ENCODE peak calls at places on chromosomes 5 and 9, in eight cellular contexts. L, U, N, X, D, M, G and P are unnamed samples.

GRCh38 chr5:66551338-66551737 is 44.9 kb upstream of the MAST4 start:
- DNase-seq in L (peak; percentile 23), U (no peak), N (no peak), X (no peak), D (no peak), M (no peak), G (no peak), P (no peak)

GRCh38 chr5:125412051-125412560 is 665.7 kb upstream of the ZNF608 start:
- DNase-seq in L (peak; percentile 18), U (peak; percentile 39), N (no peak), X (peak; percentile 36), D (no peak), M (peak; percentile 21), G (peak; percentile 44), P (no peak)

GRCh38 chr5:58322453-58322852 is 137.4 kb downstream of the PLK2 start:
- DNase-seq in L (peak; percentile 66), U (no peak), N (no peak), X (no peak), D (no peak), M (no peak), G (no peak), P (no peak)

GRCh38 chr5:68745459-68745858 is 348.4 kb upstream of the SLC30A5 start:
- DNase-seq in L (peak; percentile 47), U (peak; percentile 20), N (no peak), X (no peak), D (no peak), M (peak; percentile 28), G (no peak), P (no peak)

GRCh38 chr9:91966503-91966902 is 16.5 kb upstream of the ROR2 start:
- DNase-seq in L (no peak), U (no peak), N (no peak), X (no peak), D (no peak), M (no peak), G (no peak), P (no peak)

GRCh38 chr9:128118472-128118857 is 9.1 kb downstream of the PTGES2 start:
- DNase-seq in L (no peak), U (peak; percentile 3), N (no peak), X (no peak), D (no peak), M (no peak), G (no peak), P (no peak)

GRCh38 chr5:128356011-128356410 is 182.0 kb downstream of the FBN2 start:
- DNase-seq in L (no peak), U (no peak), N (no peak), X (no peak), D (no peak), M (peak; percentile 5), G (no peak), P (no peak)

GRCh38 chr5:155402927-155403645 is 389.5 kb downstream of the KIF4B start:
- DNase-seq in L (no peak), U (no peak), N (no peak), X (no peak), D (no peak), M (no peak), G (no peak), P (no peak)

GRCh38 chr5:56737002-56737621 is 78.2 kb upstream of the MAP3K1 start:
- DNase-seq in L (no peak), U (no peak), N (no peak), X (no peak), D (no peak), M (peak; percentile 15), G (no peak), P (no peak)

GRCh38 chr9:17688834-17689233 is 110.0 kb downstream of the SH3GL2 start:
- DNase-seq in L (no peak), U (no peak), N (no peak), X (no peak), D (no peak), M (no peak), G (no peak), P (no peak)

GRCh38 chr5:177234761-177235315 is 68.7 kb downstream of the RAB24 start:
- DNase-seq in L (no peak), U (no peak), N (no peak), X (no peak), D (no peak), M (no peak), G (no peak), P (no peak)

GRCh38 chr9:100099722-100100042 is 639 bp downstream of the INVS start:
- DNase-seq in L (no peak), U (peak; percentile 32), N (no peak), X (peak; percentile 30), D (no peak), M (no peak), G (peak; percentile 46), P (no peak)

GRCh38 chr9:123536455-123536868 is 180.5 kb downstream of the CRB2 start:
- DNase-seq in L (no peak), U (no peak), N (no peak), X (peak; percentile 54), D (no peak), M (no peak), G (no peak), P (no peak)

GRCh38 chr5:41339339-41339738 is 126.0 kb upstream of the C6 start:
- DNase-seq in L (no peak), U (no peak), N (no peak), X (no peak), D (no peak), M (no peak), G (no peak), P (no peak)

GRCh38 chr5:115333164-115333563 is 36.7 kb upstream of the CCDC112 start:
- DNase-seq in L (no peak), U (no peak), N (no peak), X (no peak), D (no peak), M (peak; percentile 49), G (no peak), P (no peak)

GRCh38 chr5:543755-544674 is 19.8 kb upstream of the SLC9A3 start:
- DNase-seq in L (no peak), U (peak; percentile 4), N (no peak), X (peak; percentile 92), D (peak; percentile 27), M (no peak), G (no peak), P (peak; percentile 7)

GRCh38 chr5:85278193-85278592 is 893.5 kb upstream of the EDIL3 start:
- DNase-seq in L (no peak), U (no peak), N (no peak), X (no peak), D (no peak), M (no peak), G (no peak), P (no peak)

GRCh38 chr5:148805323-148806290 is 20.8 kb upstream of the ADRB2 start:
- DNase-seq in L (peak; percentile 24), U (peak; percentile 95), N (no peak), X (no peak), D (no peak), M (no peak), G (peak; percentile 89), P (no peak)

GRCh38 chr5:59542841-59543825 is 350.4 kb downstream of the PDE4D start:
- DNase-seq in L (peak; percentile 17), U (peak; percentile 67), N (no peak), X (no peak), D (peak; percentile 8), M (peak; percentile 62), G (no peak), P (no peak)
- TF ChIP-seq CTCF in L (no peak), U (no peak), N (no peak), X (no peak), D (no peak), M (no peak), G (no peak), P (no peak)

DNA sequence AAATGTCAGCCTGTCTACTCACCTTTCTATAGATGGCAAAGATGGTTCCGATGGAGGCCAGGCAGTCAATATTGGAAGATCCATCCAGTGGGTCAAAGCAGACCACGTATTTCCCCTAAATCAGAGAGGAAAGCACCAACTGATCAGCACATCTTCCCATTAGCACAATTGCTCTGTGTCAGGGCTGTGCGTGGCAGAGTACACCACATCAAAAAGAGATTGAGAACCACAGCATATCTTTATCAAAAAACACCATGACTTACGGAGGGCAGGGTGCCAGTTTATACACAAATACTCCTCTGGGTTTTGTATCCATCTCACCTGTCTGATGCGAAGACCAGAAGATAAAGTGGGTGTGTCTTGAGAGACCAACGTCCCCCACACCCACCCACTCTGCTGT is 9.1 kb downstream of the FBP2 start:
- DNase-seq in L (no peak), U (no peak), N (no peak), X (no peak), D (no peak), M (no peak), G (no peak), P (no peak)
- TF ChIP-seq CTCF in L (no peak), U (no peak), N (no peak), X (no peak), D (no peak), M (no peak), G (no peak), P (no peak)

GRCh38 chr9:85927077-85927476 is 13.9 kb upstream of the NAA35 start:
- DNase-seq in L (peak; percentile 75), U (no peak), N (no peak), X (no peak), D (no peak), M (peak; percentile 8), G (no peak), P (no peak)
- TF ChIP-seq CTCF in L (no peak), U (no peak), N (no peak), X (no peak), D (no peak), M (no peak), G (no peak), P (no peak)

GRCh38 chr9:23730364-23730763 is 95.7 kb downstream of the ELAVL2 start:
- DNase-seq in L (no peak), U (no peak), N (no peak), X (no peak), D (no peak), M (no peak), G (no peak), P (no peak)
- TF ChIP-seq CTCF in L (no peak), U (no peak), N (no peak), X (no peak), D (no peak), M (no peak), G (no peak), P (no peak)

GRCh38 chr5:161086456-161086855 is 234.4 kb upstream of the ATP10B start:
- DNase-seq in L (peak; percentile 41), U (no peak), N (no peak), X (no peak), D (no peak), M (peak; percentile 21), G (no peak), P (no peak)

GRCh38 chr5:161089569-161089968 is 237.6 kb upstream of the ATP10B start:
- DNase-seq in L (no peak), U (no peak), N (no peak), X (no peak), D (no peak), M (no peak), G (no peak), P (no peak)

GRCh38 chr5:161084108-161084507 is 232.1 kb upstream of the ATP10B start:
- DNase-seq in L (no peak), U (no peak), N (no peak), X (no peak), D (no peak), M (no peak), G (no peak), P (no peak)

GRCh38 chr5:161085081-161085480 is 233.1 kb upstream of the ATP10B start:
- DNase-seq in L (no peak), U (no peak), N (no peak), X (no peak), D (no peak), M (peak; percentile 40), G (no peak), P (no peak)
- TF ChIP-seq CTCF in L (no peak), U (no peak), N (no peak), X (no peak), D (no peak), M (no peak), G (no peak), P (no peak)